ENCODE peak calls at places on chromosomes 5 and 9, in nine cellular contexts. Q, G, B, Y, R, T, L, C and I are unnamed samples.

GRCh38 chr9:109239240-109239639 is 72.2 kb upstream of the FRRS1L start:
- DNase-seq in C (no peak), G (no peak), Y (no peak), T (no peak), Q (no peak), R (no peak), B (no peak), L (no peak), I (no peak)

GRCh38 chr5:151569132-151570046 is 21.7 kb downstream of the FAT2 start:
- DNase-seq in L (no peak), B (no peak), Q (no peak), C (no peak), G (no peak), R (no peak), T (no peak), Y (no peak), I (no peak)

GRCh38 chr9:97788763-97789663 is 64.0 kb upstream of the FOXE1 start:
- DNase-seq in R (no peak), L (no peak), Y (peak; percentile 54), B (no peak), Q (no peak), G (no peak), T (no peak), C (no peak), I (no peak)

GRCh38 chr9:128554155-128554862 is 1.9 kb downstream of the SPTAN1 start:
- DNase-seq in B (no peak), C (no peak), L (no peak), Q (peak; percentile 44), R (peak; percentile 50), G (peak; percentile 88), T (peak; percentile 66), Y (peak; percentile 28), I (no peak)

GRCh38 chr5:180785151-180785781 is 17.3 kb downstream of the MGAT1 start:
- DNase-seq in R (no peak), B (no peak), L (no peak), C (no peak), G (no peak), T (no peak), Y (no peak), Q (no peak), I (no peak)

GRCh38 chr5:14035859-14036440 is 91.5 kb upstream of the DNAH5 start:
- DNase-seq in Y (peak; percentile 85), R (peak; percentile 18), C (peak; percentile 21), T (no peak), L (no peak), B (no peak), G (peak; percentile 94), Q (no peak), I (peak; percentile 28)

GRCh38 chr5:142749321-142749720 is 20.9 kb upstream of the ARHGAP26 start:
- DNase-seq in R (no peak), C (no peak), L (no peak), T (no peak), B (peak; percentile 16), Q (no peak), G (no peak), Y (no peak), I (no peak)

GRCh38 chr5:173920024-173920753 is 32.0 kb downstream of the CPEB4 start:
- DNase-seq in Q (no peak), R (no peak), Y (no peak), C (no peak), T (no peak), B (no peak), L (no peak), G (no peak), I (no peak)

GRCh38 chr9:125854553-125855275 is 107.5 kb downstream of the PBX3 start:
- DNase-seq in R (no peak), T (no peak), Q (no peak), L (no peak), Y (no peak), C (no peak), G (no peak), B (no peak), I (no peak)

GRCh38 chr5:139399501-139400121 is 4.3 kb downstream of the SPATA24 start:
- DNase-seq in Q (no peak), L (no peak), Y (no peak), G (no peak), T (no peak), B (no peak), R (no peak), C (no peak), I (no peak)

GRCh38 chr5:1437452-1437851 is 7.8 kb downstream of the SLC6A3 start:
- DNase-seq in B (no peak), Q (no peak), C (no peak), T (no peak), Y (no peak), G (peak; percentile 58), R (no peak), L (no peak), I (peak; percentile 14)

GRCh38 chr5:149608936-149609502 is 27.7 kb downstream of the ARHGEF37 start:
- DNase-seq in Q (no peak), G (no peak), L (no peak), Y (no peak), C (no peak), B (no peak), R (no peak), T (no peak), I (no peak)

GRCh38 chr9:96615421-96615820 is 4.2 kb downstream of the CDC14B start:
- DNase-seq in B (no peak), G (no peak), Y (no peak), R (no peak), L (no peak), T (no peak), Q (no peak), C (no peak), I (no peak)

GRCh38 chr5:10910261-10910660 is 149.2 kb upstream of the DAP start:
- DNase-seq in G (no peak), R (no peak), B (no peak), Q (no peak), C (no peak), Y (no peak), T (no peak), L (no peak), I (no peak)

GRCh38 chr5:68884893-68885292 is 208.9 kb upstream of the SLC30A5 start:
- DNase-seq in R (no peak), L (no peak), Y (no peak), C (no peak), G (peak; percentile 54), B (no peak), Q (no peak), T (no peak), I (no peak)

GRCh38 chr5:31346896-31347557 is 153.5 kb downstream of the CDH6 start:
- DNase-seq in Q (no peak), B (no peak), L (no peak), G (no peak), T (no peak), C (no peak), Y (no peak), R (no peak), I (no peak)

GRCh38 chr5:38757451-38758245 is 88.2 kb upstream of the OSMR start:
- DNase-seq in R (no peak), G (no peak), L (no peak), Q (no peak), C (no peak), Y (no peak), B (no peak), T (no peak), I (peak; percentile 35)

GRCh38 chr9:135307314-135307713 is 172.3 kb upstream of the PPP1R26 start:
- DNase-seq in T (no peak), C (no peak), Y (no peak), Q (no peak), G (no peak), R (no peak), L (no peak), B (no peak), I (no peak)

GRCh38 chr9:6545017-6545691 is 100.4 kb downstream of the GLDC start:
- DNase-seq in Q (no peak), C (no peak), B (no peak), R (no peak), Y (no peak), T (no peak), G (no peak), L (no peak), I (no peak)

GRCh38 chr5:71591100-71591499 is 4.0 kb downstream of the MCCC2 start:
- DNase-seq in C (no peak), R (no peak), Y (no peak), G (no peak), Q (no peak), B (no peak), L (no peak), T (no peak), I (no peak)

GRCh38 chr9:99075246-99075912 is 29.5 kb upstream of the TGFBR1 start:
- DNase-seq in R (no peak), Q (no peak), L (no peak), Y (no peak), B (no peak), T (no peak), C (no peak), G (no peak), I (no peak)

GRCh38 chr9:17962747-17963146 is 383.9 kb downstream of the SH3GL2 start:
- DNase-seq in L (no peak), G (no peak), R (no peak), T (no peak), Q (no peak), C (no peak), B (no peak), Y (no peak), I (no peak)

GRCh38 chr9:98545041-98545440 is 163.7 kb downstream of the GABBR2 start:
- DNase-seq in B (no peak), C (no peak), T (no peak), R (no peak), Y (no peak), L (no peak), G (no peak), Q (no peak), I (no peak)

GRCh38 chr5:178327931-178328711 is 95.5 kb upstream of the PHYKPL start:
- DNase-seq in T (no peak), L (no peak), G (no peak), Q (no peak), B (no peak), C (no peak), R (no peak), Y (no peak), I (no peak)

GRCh38 chr5:34486160-34486765 is 169.9 kb upstream of the RAI14 start:
- DNase-seq in C (peak; percentile 44), B (peak; percentile 54), Y (peak; percentile 76), G (peak; percentile 98), L (peak; percentile 98), Q (peak; percentile 82), T (peak; percentile 85), R (peak; percentile 53), I (peak; percentile 73)

GRCh38 chr5:11157132-11157531 is 396.1 kb upstream of the DAP start:
- DNase-seq in B (no peak), C (no peak), Y (no peak), Q (no peak), R (no peak), T (no peak), L (no peak), G (no peak), I (no peak)

GRCh38 chr5:160507181-160507811 is 85.6 kb downstream of the PTTG1 start:
- DNase-seq in R (peak; percentile 15), T (no peak), L (no peak), Q (no peak), G (no peak), Y (peak; percentile 19), B (peak; percentile 16), C (no peak), I (no peak)

GRCh38 chr5:139167052-139167451 is 31.1 kb downstream of the SIL1 start:
- DNase-seq in L (no peak), G (no peak), R (no peak), C (no peak), Y (no peak), T (no peak), Q (no peak), B (no peak), I (no peak)

GRCh38 chr5:64333891-64334290 is 168.2 kb downstream of the RNF180 start:
- DNase-seq in G (no peak), T (no peak), Y (no peak), L (no peak), R (no peak), C (no peak), B (no peak), Q (no peak), I (no peak)

GRCh38 chr5:102796014-102796413 is 40.9 kb downstream of the PAM start:
- DNase-seq in Y (no peak), R (no peak), G (no peak), C (no peak), Q (no peak), L (peak; percentile 97), T (no peak), B (no peak), I (peak; percentile 46)

GRCh38 chr9:135561391-135562234 is at the start of gene PAEP:
- DNase-seq in C (no peak), G (no peak), L (no peak), Y (peak; percentile 5), B (no peak), R (no peak), T (no peak), Q (no peak), I (peak; percentile 3)